ENCODE peak calls at places on chromosomes 3 and 15, in eight cellular contexts. M is Panc1; O is pancreas; Z is tibial artery; K is prostate gland; Q is CD4-positive, alpha-beta T cell; I is body of pancreas; P is transverse colon. B is an unnamed sample.
A peak's percentile ranks its signal among the peaks of the same experiment; 100 is the strongest.

GRCh38 chr3:17949116-17949515 is 206.7 kb upstream of the TBC1D5 start:
- DNase-seq in M (no peak), O (no peak), Z (no peak), K (no peak), Q (no peak), I (no peak), P (no peak), B (no peak)

GRCh38 chr15:68175527-68175926 is 29.6 kb downstream of the CALML4 start:
- DNase-seq in M (no peak), O (no peak), Z (no peak), K (no peak), Q (no peak), I (no peak), P (no peak), B (no peak)

GRCh38 chr3:161035711-161036110 is 69.4 kb downstream of the B3GALNT1 start:
- DNase-seq in M (no peak), O (no peak), Z (no peak), K (no peak), Q (no peak), I (no peak), P (no peak), B (no peak)

GRCh38 chr15:87589134-87589533 is 667.4 kb downstream of the NTRK3 start:
- DNase-seq in M (no peak), O (no peak), Z (no peak), K (no peak), Q (no peak), I (no peak), P (no peak), B (no peak)

GRCh38 chr3:121505256-121505655 is 40.5 kb downstream of the POLQ start:
- DNase-seq in M (no peak), O (no peak), Z (no peak), K (no peak), Q (no peak), I (no peak), P (no peak), B (no peak)

GRCh38 chr15:43895586-43895985 is 68.8 kb downstream of the WDR76 start:
- DNase-seq in M (no peak), O (peak; percentile 34), Z (no peak), K (no peak), Q (no peak), I (peak; percentile 34), P (no peak), B (no peak)

GRCh38 chr3:60967141-60967540 is 284.1 kb downstream of the FHIT start:
- DNase-seq in M (no peak), O (no peak), Z (no peak), K (no peak), Q (no peak), I (no peak), P (no peak), B (no peak)

GRCh38 chr3:119295816-119296484 is 1.8 kb downstream of the ARHGAP31 start:
- DNase-seq in M (no peak), O (no peak), Z (no peak), K (no peak), Q (no peak), I (no peak), P (no peak), B (peak; percentile 25)

GRCh38 chr15:44275431-44275830 is 13.1 kb upstream of the GOLM2 start:
- DNase-seq in M (no peak), O (no peak), Z (no peak), K (no peak), Q (no peak), I (no peak), P (no peak), B (no peak)

GRCh38 chr3:171833775-171834460 is 9.2 kb upstream of the TMEM212 start:
- DNase-seq in M (no peak), O (no peak), Z (no peak), K (no peak), Q (no peak), I (no peak), P (no peak), B (peak; percentile 69)

GRCh38 chr3:131549340-131549739 is 46.6 kb upstream of the MRPL3 start:
- DNase-seq in M (peak; percentile 5), O (no peak), Z (no peak), K (no peak), Q (no peak), I (no peak), P (no peak), B (no peak)

GRCh38 chr15:77440378-77440999 is 19.8 kb downstream of the HMG20A start:
- DNase-seq in M (no peak), O (no peak), Z (no peak), K (no peak), Q (no peak), I (no peak), P (no peak), B (no peak)

GRCh38 chr15:58553365-58553918 is 121.7 kb downstream of the LIPC start:
- DNase-seq in M (no peak), O (no peak), Z (no peak), K (no peak), Q (no peak), I (no peak), P (no peak), B (no peak)

GRCh38 chr3:22971497-22971896 is 231.6 kb upstream of the UBE2E2 start:
- DNase-seq in M (no peak), O (no peak), Z (no peak), K (no peak), Q (no peak), I (no peak), P (no peak), B (no peak)

GRCh38 chr3:834679-835078 is 258.1 kb upstream of the CNTN6 start:
- DNase-seq in M (no peak), O (no peak), Z (no peak), K (no peak), Q (no peak), I (no peak), P (no peak), B (no peak)

GRCh38 chr3:839981-840380 is 252.8 kb upstream of the CNTN6 start:
- DNase-seq in M (no peak), O (no peak), Z (no peak), K (no peak), Q (no peak), I (no peak), P (no peak), B (no peak)

DNA sequence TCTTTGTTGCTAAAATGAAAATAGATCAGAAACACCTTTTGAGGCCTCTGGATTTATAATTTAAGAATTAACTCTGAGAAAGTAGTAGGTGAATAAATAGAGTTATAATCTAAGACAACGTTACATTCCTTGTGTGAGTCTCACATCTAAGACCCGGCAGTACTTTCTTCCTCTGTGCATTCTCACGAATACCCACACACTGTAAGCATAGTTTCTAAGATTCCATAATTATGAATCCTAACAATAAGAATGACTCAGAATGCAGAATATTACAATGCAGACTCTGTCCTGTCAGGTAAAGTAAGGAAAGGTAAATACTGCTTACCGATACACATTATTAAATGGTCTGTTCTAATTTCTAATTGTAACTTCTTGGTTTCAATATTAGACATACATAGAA is 257.7 kb upstream of the CNTN6 start:
- DNase-seq in M (no peak), O (no peak), Z (no peak), K (no peak), Q (no peak), I (no peak), P (no peak), B (no peak)
- H3K9me3 ChIP-seq in M (no peaks in the 10 kb centered on the region), O (no peaks in the 10 kb centered on the region), Z (peaks cover 2% of the 10 kb centered on the region), K (no peaks in the 10 kb centered on the region), Q (no peaks in the 10 kb centered on the region), I (peaks cover 6% of the 10 kb centered on the region), P (no peaks in the 10 kb centered on the region), B (no peaks in the 10 kb centered on the region)

GRCh38 chr3:84759361-84759760 is 199.4 kb upstream of the CADM2 start:
- DNase-seq in M (no peak), O (peak; percentile 77), Z (no peak), K (no peak), Q (no peak), I (peak; percentile 50), P (no peak), B (no peak)
- H3K9me3 ChIP-seq in M (no peaks in the 10 kb centered on the region), O (no peaks in the 10 kb centered on the region), Z (no peaks in the 10 kb centered on the region), K (no peaks in the 10 kb centered on the region), Q (peaks cover 7% of the 10 kb centered on the region), I (no peaks in the 10 kb centered on the region), P (no peaks in the 10 kb centered on the region), B (no peaks in the 10 kb centered on the region)

GRCh38 chr15:25241241-25241801 is 197.5 kb downstream of the UBE3A start:
- DNase-seq in M (no peak), O (no peak), Z (peak; percentile 19), K (no peak), Q (no peak), I (no peak), P (no peak), B (no peak)
- H3K9me3 ChIP-seq in M (no peaks in the 10 kb centered on the region), O (no peaks in the 10 kb centered on the region), Z (peaks cover 37% of the 10 kb centered on the region), K (no peaks in the 10 kb centered on the region), Q (no peaks in the 10 kb centered on the region), I (peaks cover 6% of the 10 kb centered on the region), P (peaks cover 6% of the 10 kb centered on the region), B (peaks cover 3% of the 10 kb centered on the region)

GRCh38 chr3:52733256-52733891 is 27.5 kb downstream of the SPCS1 start:
- DNase-seq in M (no peak), O (no peak), Z (no peak), K (no peak), Q (no peak), I (no peak), P (no peak), B (no peak)

GRCh38 chr3:52730681-52731080 is 24.8 kb downstream of the SPCS1 start:
- DNase-seq in M (no peak), O (no peak), Z (no peak), K (no peak), Q (no peak), I (no peak), P (no peak), B (no peak)

GRCh38 chr3:52731590-52731989 is 25.7 kb downstream of the SPCS1 start:
- DNase-seq in M (no peak), O (no peak), Z (no peak), K (no peak), Q (no peak), I (no peak), P (no peak), B (no peak)
- H3K9me3 ChIP-seq in M (peaks cover 7% of the 10 kb centered on the region), O (no peaks in the 10 kb centered on the region), Z (no peaks in the 10 kb centered on the region), K (no peaks in the 10 kb centered on the region), Q (no peaks in the 10 kb centered on the region), I (no peaks in the 10 kb centered on the region), P (peaks cover 3% of the 10 kb centered on the region), B (no peaks in the 10 kb centered on the region)

B was measured in HAP-1.